ENCODE peak calls at places on chromosomes 7 and 10, in seven cellular contexts. One of them, this sample, is unnamed.

GRCh38 chr7:16794990-16795389 is 9.8 kb downstream of the AGR2 start:
- DNase-seq in esophagus squamous epithelium: no peak
- DNase-seq in neural progenitor cell: no peak
- DNase-seq in mammary epithelial cell: no peak
- DNase-seq in endothelial cell of umbilical vein: no peak
- DNase-seq in uterus: no peak
- DNase-seq in foreskin keratinocyte: no peak
- DNase-seq in this sample: no peak

GRCh38 chr7:158973440-158973839 is 117.1 kb downstream of the DYNC2I1 start:
- DNase-seq in esophagus squamous epithelium: no peak
- DNase-seq in neural progenitor cell: peak; percentile 70
- DNase-seq in mammary epithelial cell: no peak
- DNase-seq in endothelial cell of umbilical vein: no peak
- DNase-seq in uterus: no peak
- DNase-seq in foreskin keratinocyte: no peak
- DNase-seq in this sample: no peak

GRCh38 chr7:109579876-109580275 is 1010.2 kb downstream of the DNAJB9 start:
- DNase-seq in esophagus squamous epithelium: no peak
- DNase-seq in neural progenitor cell: peak; percentile 29
- DNase-seq in mammary epithelial cell: no peak
- DNase-seq in endothelial cell of umbilical vein: no peak
- DNase-seq in uterus: no peak
- DNase-seq in foreskin keratinocyte: no peak
- DNase-seq in this sample: no peak

GRCh38 chr10:112059220-112059619 is 124.3 kb downstream of the GPAM start:
- DNase-seq in esophagus squamous epithelium: no peak
- DNase-seq in neural progenitor cell: no peak
- DNase-seq in mammary epithelial cell: no peak
- DNase-seq in endothelial cell of umbilical vein: no peak
- DNase-seq in uterus: no peak
- DNase-seq in foreskin keratinocyte: no peak
- DNase-seq in this sample: no peak

GRCh38 chr10:19209319-19209718 is 160.7 kb downstream of the MALRD1 start:
- DNase-seq in esophagus squamous epithelium: no peak
- DNase-seq in neural progenitor cell: no peak
- DNase-seq in mammary epithelial cell: no peak
- DNase-seq in endothelial cell of umbilical vein: no peak
- DNase-seq in uterus: no peak
- DNase-seq in foreskin keratinocyte: no peak
- DNase-seq in this sample: no peak

GRCh38 chr10:29588640-29589421 is 45.9 kb downstream of the SVIL start:
- DNase-seq in esophagus squamous epithelium: no peak
- DNase-seq in neural progenitor cell: no peak
- DNase-seq in mammary epithelial cell: peak; percentile 46
- DNase-seq in endothelial cell of umbilical vein: peak; percentile 34
- DNase-seq in uterus: no peak
- DNase-seq in foreskin keratinocyte: no peak
- DNase-seq in this sample: no peak

GRCh38 chr10:32929634-32930033 is 28.4 kb downstream of the ITGB1 start:
- DNase-seq in esophagus squamous epithelium: no peak
- DNase-seq in neural progenitor cell: no peak
- DNase-seq in mammary epithelial cell: peak; percentile 88
- DNase-seq in endothelial cell of umbilical vein: no peak
- DNase-seq in uterus: no peak
- DNase-seq in foreskin keratinocyte: no peak
- DNase-seq in this sample: no peak

GRCh38 chr7:106071356-106071998 is 40.6 kb downstream of the SYPL1 start:
- DNase-seq in esophagus squamous epithelium: no peak
- DNase-seq in neural progenitor cell: no peak
- DNase-seq in mammary epithelial cell: no peak
- DNase-seq in endothelial cell of umbilical vein: peak; percentile 79
- DNase-seq in uterus: no peak
- DNase-seq in foreskin keratinocyte: no peak
- DNase-seq in this sample: no peak

GRCh38 chr7:33039905-33040292 is 22.7 kb downstream of the NT5C3A start:
- DNase-seq in esophagus squamous epithelium: no peak
- DNase-seq in neural progenitor cell: no peak
- DNase-seq in mammary epithelial cell: no peak
- DNase-seq in endothelial cell of umbilical vein: no peak
- DNase-seq in uterus: no peak
- DNase-seq in foreskin keratinocyte: no peak
- DNase-seq in this sample: no peak

GRCh38 chr10:69473304-69473985 is 22.2 kb downstream of the TSPAN15 start:
- DNase-seq in esophagus squamous epithelium: no peak
- DNase-seq in neural progenitor cell: no peak
- DNase-seq in mammary epithelial cell: no peak
- DNase-seq in endothelial cell of umbilical vein: no peak
- DNase-seq in uterus: peak; percentile 54
- DNase-seq in foreskin keratinocyte: no peak
- DNase-seq in this sample: no peak

GRCh38 chr10:80324086-80324485 is 32.5 kb downstream of the DYDC1 start:
- DNase-seq in esophagus squamous epithelium: no peak
- DNase-seq in neural progenitor cell: no peak
- DNase-seq in mammary epithelial cell: peak; percentile 4
- DNase-seq in endothelial cell of umbilical vein: peak; percentile 12
- DNase-seq in uterus: no peak
- DNase-seq in foreskin keratinocyte: no peak
- DNase-seq in this sample: no peak

GRCh38 chr7:158829021-158829341 is 328 bp downstream of the ESYT2 start:
- DNase-seq in esophagus squamous epithelium: no peak
- DNase-seq in neural progenitor cell: peak; percentile 90
- DNase-seq in mammary epithelial cell: peak; percentile 78
- DNase-seq in endothelial cell of umbilical vein: peak; percentile 70
- DNase-seq in uterus: peak; percentile 67
- DNase-seq in foreskin keratinocyte: peak; percentile 51
- DNase-seq in this sample: no peak

GRCh38 chr7:2452074-2452507 is 24.1 kb downstream of the GRIFIN start:
- DNase-seq in esophagus squamous epithelium: no peak
- DNase-seq in neural progenitor cell: no peak
- DNase-seq in mammary epithelial cell: no peak
- DNase-seq in endothelial cell of umbilical vein: no peak
- DNase-seq in uterus: no peak
- DNase-seq in foreskin keratinocyte: no peak
- DNase-seq in this sample: no peak

GRCh38 chr7:106277976-106278375 is 6.8 kb downstream of the NAMPT start:
- DNase-seq in esophagus squamous epithelium: no peak
- DNase-seq in neural progenitor cell: no peak
- DNase-seq in mammary epithelial cell: no peak
- DNase-seq in endothelial cell of umbilical vein: peak; percentile 29
- DNase-seq in uterus: no peak
- DNase-seq in foreskin keratinocyte: no peak
- DNase-seq in this sample: no peak

GRCh38 chr10:69417542-69417941 is 824 bp upstream of the TACR2 start:
- DNase-seq in esophagus squamous epithelium: no peak
- DNase-seq in neural progenitor cell: no peak
- DNase-seq in mammary epithelial cell: no peak
- DNase-seq in endothelial cell of umbilical vein: no peak
- DNase-seq in uterus: no peak
- DNase-seq in foreskin keratinocyte: no peak
- DNase-seq in this sample: no peak

GRCh38 chr10:129850790-129851189 is 113.3 kb downstream of the EBF3 start:
- DNase-seq in esophagus squamous epithelium: no peak
- DNase-seq in neural progenitor cell: no peak
- DNase-seq in mammary epithelial cell: no peak
- DNase-seq in endothelial cell of umbilical vein: no peak
- DNase-seq in uterus: no peak
- DNase-seq in foreskin keratinocyte: no peak
- DNase-seq in this sample: no peak

GRCh38 chr10:122957474-122957873 is 3.4 kb upstream of the C10orf88 start:
- DNase-seq in esophagus squamous epithelium: no peak
- DNase-seq in neural progenitor cell: no peak
- DNase-seq in mammary epithelial cell: peak; percentile 52
- DNase-seq in endothelial cell of umbilical vein: no peak
- DNase-seq in uterus: no peak
- DNase-seq in foreskin keratinocyte: peak; percentile 42
- DNase-seq in this sample: no peak

GRCh38 chr7:2445898-2446555 is 30.2 kb downstream of the GRIFIN start:
- DNase-seq in esophagus squamous epithelium: no peak
- DNase-seq in neural progenitor cell: no peak
- DNase-seq in mammary epithelial cell: no peak
- DNase-seq in endothelial cell of umbilical vein: no peak
- DNase-seq in uterus: no peak
- DNase-seq in foreskin keratinocyte: no peak
- DNase-seq in this sample: no peak

GRCh38 chr7:47515305-47515834 is 66.5 kb downstream of the TNS3 start:
- DNase-seq in esophagus squamous epithelium: no peak
- DNase-seq in neural progenitor cell: no peak
- DNase-seq in mammary epithelial cell: no peak
- DNase-seq in endothelial cell of umbilical vein: no peak
- DNase-seq in uterus: no peak
- DNase-seq in foreskin keratinocyte: no peak
- DNase-seq in this sample: no peak

GRCh38 chr7:140294454-140294853 is 103.9 kb downstream of the SLC37A3 start:
- DNase-seq in esophagus squamous epithelium: no peak
- DNase-seq in neural progenitor cell: no peak
- DNase-seq in mammary epithelial cell: no peak
- DNase-seq in endothelial cell of umbilical vein: no peak
- DNase-seq in uterus: no peak
- DNase-seq in foreskin keratinocyte: no peak
- DNase-seq in this sample: no peak

GRCh38 chr10:44817961-44818649 is 93.0 kb upstream of the TMEM72 start:
- DNase-seq in esophagus squamous epithelium: no peak
- DNase-seq in neural progenitor cell: no peak
- DNase-seq in mammary epithelial cell: no peak
- DNase-seq in endothelial cell of umbilical vein: no peak
- DNase-seq in uterus: no peak
- DNase-seq in foreskin keratinocyte: no peak
- DNase-seq in this sample: no peak

GRCh38 chr10:107165007-107165406 is 501 bp upstream of the SORCS1 start:
- DNase-seq in esophagus squamous epithelium: no peak
- DNase-seq in neural progenitor cell: peak; percentile 24
- DNase-seq in mammary epithelial cell: no peak
- DNase-seq in endothelial cell of umbilical vein: no peak
- DNase-seq in uterus: no peak
- DNase-seq in foreskin keratinocyte: no peak
- DNase-seq in this sample: no peak

GRCh38 chr10:107163904-107164861 is at the start of gene SORCS1:
- DNase-seq in esophagus squamous epithelium: no peak
- DNase-seq in neural progenitor cell: peak; percentile 87
- DNase-seq in mammary epithelial cell: no peak
- DNase-seq in endothelial cell of umbilical vein: no peak
- DNase-seq in uterus: peak; percentile 19
- DNase-seq in foreskin keratinocyte: no peak
- DNase-seq in this sample: no peak

GRCh38 chr10:107168739-107169138 is 4.2 kb upstream of the SORCS1 start:
- DNase-seq in esophagus squamous epithelium: no peak
- DNase-seq in neural progenitor cell: no peak
- DNase-seq in mammary epithelial cell: no peak
- DNase-seq in endothelial cell of umbilical vein: no peak
- DNase-seq in uterus: no peak
- DNase-seq in foreskin keratinocyte: no peak
- DNase-seq in this sample: no peak

GRCh38 chr10:107166378-107166777 is 1.9 kb upstream of the SORCS1 start:
- DNase-seq in esophagus squamous epithelium: no peak
- DNase-seq in neural progenitor cell: peak; percentile 50
- DNase-seq in mammary epithelial cell: no peak
- DNase-seq in endothelial cell of umbilical vein: no peak
- DNase-seq in uterus: no peak
- DNase-seq in foreskin keratinocyte: no peak
- DNase-seq in this sample: no peak

GRCh38 chr10:107169516-107169915 is 5.0 kb upstream of the SORCS1 start:
- DNase-seq in esophagus squamous epithelium: no peak
- DNase-seq in neural progenitor cell: peak; percentile 5
- DNase-seq in mammary epithelial cell: no peak
- DNase-seq in endothelial cell of umbilical vein: no peak
- DNase-seq in uterus: no peak
- DNase-seq in foreskin keratinocyte: no peak
- DNase-seq in this sample: no peak
- TF ChIP-seq CTCF in esophagus squamous epithelium: no peak
- TF ChIP-seq CTCF in neural progenitor cell: peak; percentile 24
- TF ChIP-seq CTCF in mammary epithelial cell: no peak
- TF ChIP-seq CTCF in endothelial cell of umbilical vein: no peak
- TF ChIP-seq CTCF in uterus: no peak
- TF ChIP-seq CTCF in foreskin keratinocyte: no peak
- TF ChIP-seq CTCF in this sample: no peak

DNA sequence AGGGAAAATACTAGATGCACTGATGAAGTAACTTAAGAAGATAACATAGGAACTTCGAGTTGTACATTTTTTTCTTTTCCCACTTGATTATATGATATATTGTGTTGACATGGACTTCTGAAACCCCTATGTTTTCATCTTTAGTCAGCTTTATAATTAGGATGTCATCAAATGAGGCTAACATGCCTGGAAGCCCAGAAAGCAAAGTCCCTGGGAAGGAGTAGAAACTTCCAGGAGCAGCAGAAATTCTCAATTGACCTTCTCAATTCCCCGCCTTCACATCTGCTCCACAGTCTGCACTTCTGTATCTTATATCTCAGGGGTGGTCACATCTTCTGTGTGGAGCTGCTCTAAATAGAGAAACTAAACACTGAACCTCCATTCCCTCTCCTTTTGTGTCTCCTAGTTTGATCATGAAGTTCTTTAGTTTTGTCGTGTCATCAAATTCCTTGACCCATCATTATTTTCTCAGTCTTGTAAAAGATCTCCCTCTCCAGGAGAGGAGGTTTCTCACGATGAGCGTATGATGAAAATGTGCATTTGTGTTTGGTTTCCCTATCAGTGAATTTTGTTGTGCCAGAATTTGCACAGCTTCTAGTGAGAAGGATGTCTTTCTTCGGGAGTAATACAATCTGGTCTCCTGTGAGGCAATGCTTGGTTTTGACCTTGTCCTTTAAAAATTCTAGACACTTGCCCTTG is 303.3 kb downstream of the SUGCT start:
- DNase-seq in esophagus squamous epithelium: no peak
- DNase-seq in neural progenitor cell: no peak
- DNase-seq in mammary epithelial cell: no peak
- DNase-seq in endothelial cell of umbilical vein: no peak
- DNase-seq in uterus: no peak
- DNase-seq in foreskin keratinocyte: peak; percentile 6
- DNase-seq in this sample: no peak
- H3K27ac ChIP-seq in esophagus squamous epithelium: no peak overlapping the region
- H3K27ac ChIP-seq in neural progenitor cell: no peak overlapping the region
- H3K27ac ChIP-seq in mammary epithelial cell: peak overlapping the region; percentile 50
- H3K27ac ChIP-seq in endothelial cell of umbilical vein: peak overlapping the region; percentile 68
- H3K27ac ChIP-seq in uterus: peak overlapping the region; percentile 55
- H3K27ac ChIP-seq in foreskin keratinocyte: peak overlapping the region; percentile 1
- H3K27ac ChIP-seq in this sample: peak overlapping the region; percentile 84

DNA sequence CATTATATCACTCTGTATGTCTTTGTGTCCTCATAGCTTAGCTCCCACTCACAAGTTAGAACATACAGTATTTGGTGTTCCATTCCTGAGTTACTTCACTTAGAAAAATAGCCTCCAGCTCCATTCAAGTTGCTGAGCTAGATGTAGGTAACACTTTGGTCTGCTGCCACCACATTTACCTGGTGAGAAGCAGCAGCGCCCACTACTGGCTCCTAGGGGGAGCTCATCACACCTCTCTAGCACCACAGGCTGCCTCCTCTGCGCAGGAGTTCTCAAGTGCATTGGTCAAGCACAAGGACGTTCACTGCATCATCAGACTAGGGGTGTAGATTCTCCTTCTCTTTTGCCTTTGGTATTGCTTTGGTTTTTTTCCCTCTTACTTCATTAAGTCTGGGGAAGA is 530.9 kb upstream of the AUTS2 start:
- DNase-seq in esophagus squamous epithelium: no peak
- DNase-seq in neural progenitor cell: peak; percentile 68
- DNase-seq in mammary epithelial cell: no peak
- DNase-seq in endothelial cell of umbilical vein: no peak
- DNase-seq in uterus: no peak
- DNase-seq in foreskin keratinocyte: no peak
- DNase-seq in this sample: no peak
- TF ChIP-seq CTCF in esophagus squamous epithelium: no peak
- TF ChIP-seq CTCF in neural progenitor cell: peak; percentile 74
- TF ChIP-seq CTCF in mammary epithelial cell: no peak
- TF ChIP-seq CTCF in endothelial cell of umbilical vein: no peak
- TF ChIP-seq CTCF in uterus: no peak
- TF ChIP-seq CTCF in foreskin keratinocyte: peak; percentile 52
- TF ChIP-seq CTCF in this sample: no peak

GRCh38 chr10:60526024-60526585 is 136.4 kb upstream of the ANK3 start:
- DNase-seq in esophagus squamous epithelium: no peak
- DNase-seq in neural progenitor cell: no peak
- DNase-seq in mammary epithelial cell: peak; percentile 19
- DNase-seq in endothelial cell of umbilical vein: no peak
- DNase-seq in uterus: no peak
- DNase-seq in foreskin keratinocyte: no peak
- DNase-seq in this sample: no peak
- H3K27ac ChIP-seq in esophagus squamous epithelium: no peak overlapping the region
- H3K27ac ChIP-seq in neural progenitor cell: no peak overlapping the region
- H3K27ac ChIP-seq in mammary epithelial cell: no peak overlapping the region
- H3K27ac ChIP-seq in endothelial cell of umbilical vein: no peak overlapping the region
- H3K27ac ChIP-seq in uterus: no peak overlapping the region
- H3K27ac ChIP-seq in foreskin keratinocyte: no peak overlapping the region
- H3K27ac ChIP-seq in this sample: no peak overlapping the region

This sample was measured in thoracic aorta.